ENCODE peak calls at places on chromosome 6, in nine cellular contexts. O is HEK293T; X is stimulated activated naive CD4-positive, alpha-beta T cell treated with Interleukin-2 at 50 U/mL for 16 hours; E is neural crest cell; Q is activated CD8-positive, alpha-beta memory T cell treated with anti-CD3 and anti-CD28 coated beads, Interleukin-2, amount 10 ng/mL, durations not matched to agents 7 days and 5 days; M is mesenchymal stem cell; N is CD8-positive, alpha-beta memory T cell; D is psoas muscle; Y is colonic mucosa. K is an unnamed sample.

GRCh38 chr6:31822038-31822821 is 5.3 kb upstream of the HSPA1B start:
- DNase-seq in O (peak), X (peak), E (no peak), Q (peak), M (peak), N (peak), D (peak), Y (peak), K (peak)

GRCh38 chr6:65081713-65082210 is 625.3 kb downstream of the EYS start:
- DNase-seq in O (no peak), X (no peak), E (no peak), Q (no peak), M (no peak), N (no peak), D (no peak), Y (no peak), K (no peak)

GRCh38 chr6:155040154-155040553 is 45.0 kb downstream of the TIAM2 start:
- DNase-seq in O (no peak), X (no peak), E (no peak), Q (no peak), M (no peak), N (no peak), D (no peak), Y (no peak), K (no peak)

GRCh38 chr6:38391909-38392614 is 247.7 kb downstream of the BTBD9 start:
- DNase-seq in O (no peak), X (no peak), E (no peak), Q (no peak), M (peak), N (no peak), D (no peak), Y (no peak), K (no peak)

GRCh38 chr6:103783344-103783743 is 1076.4 kb downstream of the HACE1 start:
- DNase-seq in O (peak), X (no peak), E (no peak), Q (no peak), M (no peak), N (no peak), D (no peak), Y (no peak), K (no peak)

GRCh38 chr6:41271901-41272395 is 14.5 kb downstream of the TREM1 start:
- DNase-seq in O (no peak), X (no peak), E (no peak), Q (peak), M (no peak), N (no peak), D (peak), Y (no peak), K (no peak)

GRCh38 chr6:12507641-12508040 is 208.9 kb upstream of the PHACTR1 start:
- DNase-seq in O (no peak), X (no peak), E (no peak), Q (no peak), M (no peak), N (no peak), D (no peak), Y (no peak), K (no peak)

GRCh38 chr6:149176971-149177667 is 140.4 kb upstream of the TAB2 start:
- DNase-seq in O (no peak), X (no peak), E (no peak), Q (no peak), M (no peak), N (no peak), D (no peak), Y (no peak), K (no peak)

K was measured in erythroblast.